ENCODE peak calls at places on chromosomes 13 and 19, in ten cellular contexts. O is LHCN-M2; D is nucleus accumbens; Z is body of pancreas; U is ACHN; Y is frontal cortex; W is stimulated activated CD4-positive, alpha-beta T cell treated with anti-CD3 and anti-CD28 coated beads, Interleukin-2, amount 100 ng/mL, for 48 hours; G is colonic mucosa; I is heart left ventricle; S is NCI-H524. P is an unnamed sample.

GRCh38 chr19:11921852-11922495 is 2.9 kb upstream of the ZNF700 start:
- DNase-seq in Y (no peak), D (no peak), W (no peak), I (no peak), S (no peak), Z (peak), O (no peak), U (no peak), G (no peak), P (no peak)

GRCh38 chr13:113803409-113804016 is 44.5 kb downstream of the TMEM255B start:
- DNase-seq in I (no peak), G (no peak), U (no peak), Z (no peak), W (no peak), D (no peak), O (no peak), Y (no peak), S (no peak), P (no peak)

GRCh38 chr19:14118165-14119051 is 846 bp upstream of the PRKACA start:
- DNase-seq in O (peak), U (peak), G (peak), I (peak), Z (peak), D (peak), S (no peak), Y (no peak), W (no peak), P (peak)

GRCh38 chr13:29847501-29847983 is 2.9 kb downstream of the UBL3 start:
- DNase-seq in S (peak), G (peak), Y (peak), O (peak), Z (peak), U (peak), W (no peak), I (no peak), D (peak), P (peak)

GRCh38 chr19:50464348-50464747 is 12.0 kb upstream of the EMC10 start:
- DNase-seq in S (no peak), Z (no peak), U (no peak), G (no peak), O (no peak), I (no peak), W (no peak), Y (no peak), D (no peak), P (no peak)

GRCh38 chr19:11587973-11588631 is 9.2 kb upstream of the ZNF627 start:
- DNase-seq in U (no peak), Y (no peak), G (no peak), D (no peak), O (no peak), S (no peak), I (no peak), W (no peak), Z (peak), P (no peak)

GRCh38 chr19:45470147-45471081 is 2.6 kb downstream of the FOSB start:
- DNase-seq in Z (no peak), W (no peak), S (no peak), G (peak), O (no peak), I (peak), D (no peak), Y (no peak), U (peak), P (no peak)

GRCh38 chr19:639251-640155 is at the start of gene FGF22:
- DNase-seq in D (peak), O (peak), I (peak), G (peak), Y (peak), W (peak), U (peak), Z (peak), S (peak), P (peak)

GRCh38 chr19:6250909-6251308 is 28.9 kb downstream of the MLLT1 start:
- DNase-seq in D (no peak), U (no peak), S (no peak), O (no peak), I (no peak), Y (no peak), G (no peak), Z (no peak), W (no peak), P (no peak)

GRCh38 chr13:75469087-75469486 is 12.9 kb downstream of the TBC1D4 start:
- DNase-seq in G (no peak), Z (no peak), Y (no peak), O (no peak), W (no peak), U (no peak), S (no peak), I (no peak), D (no peak), P (no peak)

GRCh38 chr13:53112522-53112921 is 83.9 kb downstream of the OLFM4 start:
- DNase-seq in O (no peak), G (no peak), I (no peak), U (no peak), Y (no peak), S (no peak), Z (no peak), W (no peak), D (no peak), P (no peak)

GRCh38 chr19:46614114-46614701 is 10.7 kb downstream of the PTGIR start:
- DNase-seq in D (peak), W (peak), I (peak), U (peak), G (peak), Y (peak), S (peak), O (peak), Z (peak), P (peak)

GRCh38 chr19:11581740-11582139 is 4.3 kb upstream of the ACP5 start:
- DNase-seq in G (no peak), I (no peak), W (no peak), U (no peak), D (no peak), O (no peak), Y (no peak), S (no peak), Z (peak), P (no peak)